ENCODE peak calls at places on chromosomes 13 and 19, in ten cellular contexts. T is choroid plexus epithelial cell, C is ovary, O is PC-3, V is AG04450, H is epithelial cell of proximal tubule, K is left ventricle myocardium inferior, M is cardiac fibroblast, Z is stomach, B is A549. L is an unnamed sample.

GRCh38 chr13:61777281-61777680 is 361.6 kb upstream of the PCDH20 start:
- DNase-seq in Z (no peak), B (no peak), T (peak; percentile 23), H (no peak), K (no peak), V (no peak), O (no peak), C (no peak), M (no peak), L (peak; percentile 70)

GRCh38 chr13:21749410-21749809 is 78.5 kb downstream of the FGF9 start:
- DNase-seq in K (no peak), Z (no peak), C (no peak), B (no peak), O (peak; percentile 7), H (peak; percentile 40), V (peak; percentile 71), T (peak; percentile 13), M (no peak), L (no peak)

GRCh38 chr13:106796280-106797047 is 228.5 kb upstream of the ARGLU1 start:
- DNase-seq in M (no peak), O (no peak), T (no peak), Z (no peak), K (no peak), C (no peak), B (no peak), H (no peak), V (no peak), L (no peak)

GRCh38 chr13:29905845-29906244 is 55.4 kb upstream of the UBL3 start:
- DNase-seq in C (no peak), T (peak; percentile 77), Z (peak; percentile 71), V (no peak), K (no peak), O (peak; percentile 81), M (peak; percentile 49), B (no peak), H (no peak), L (no peak)

GRCh38 chr13:72507394-72508199 is 219.8 kb downstream of the MZT1 start:
- DNase-seq in V (no peak), K (no peak), M (peak; percentile 9), B (no peak), Z (no peak), H (no peak), O (no peak), T (peak; percentile 41), C (no peak), L (no peak)

GRCh38 chr19:2888739-2889224 is 11.9 kb upstream of the ZNF57 start:
- DNase-seq in B (no peak), H (no peak), C (no peak), V (no peak), O (no peak), M (no peak), Z (no peak), K (no peak), T (no peak), L (no peak)

GRCh38 chr13:111940892-111941291 is 126.1 kb upstream of the SOX1 start:
- DNase-seq in T (no peak), Z (no peak), O (no peak), H (no peak), B (no peak), V (no peak), K (no peak), C (no peak), M (no peak), L (no peak)

GRCh38 chr13:42497798-42498197 is 76.2 kb upstream of the TNFSF11 start:
- DNase-seq in O (peak; percentile 81), H (peak; percentile 51), K (no peak), B (no peak), V (no peak), Z (no peak), M (peak; percentile 92), T (peak; percentile 91), C (no peak), L (peak; percentile 61)

GRCh38 chr13:83618966-83619365 is 263.3 kb downstream of the SLITRK1 start:
- DNase-seq in V (no peak), B (no peak), H (no peak), Z (no peak), K (no peak), C (no peak), O (peak; percentile 75), T (peak; percentile 75), M (peak; percentile 12), L (peak; percentile 55)

DNA sequence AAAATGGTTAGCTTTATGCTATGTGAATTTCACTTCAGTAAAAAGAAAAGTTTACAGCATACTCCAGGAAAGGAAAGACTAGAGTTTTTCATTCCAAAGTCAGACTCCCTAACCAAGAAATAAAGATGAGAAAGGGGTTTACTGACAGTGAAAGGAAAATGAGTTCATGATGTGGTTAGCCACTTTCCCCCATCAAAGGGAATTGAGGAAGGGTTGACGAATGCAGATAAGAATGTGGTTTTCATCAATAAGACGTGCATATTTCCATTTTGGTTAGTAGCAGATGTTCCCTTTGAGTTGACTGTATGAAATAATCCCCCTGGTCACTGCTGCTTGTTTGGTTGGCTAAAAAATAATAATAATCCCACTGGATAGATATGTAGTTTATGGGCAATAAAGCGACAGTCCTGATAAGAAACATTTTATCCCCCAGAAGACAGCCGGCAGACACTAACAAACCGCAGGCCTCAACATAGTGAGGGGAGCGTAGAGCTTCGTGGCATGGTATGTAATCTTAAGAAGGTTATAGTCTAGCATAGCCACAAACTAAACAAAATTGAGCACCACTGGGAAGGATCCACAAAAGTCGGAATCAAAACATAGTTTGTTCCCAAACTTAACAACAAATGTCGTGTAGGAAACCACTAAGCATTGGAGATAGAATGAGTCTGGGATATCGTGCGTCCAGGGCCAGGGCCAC is 114.8 kb downstream of the COL4A2 start:
- DNase-seq in T (peak; percentile 95), K (no peak), V (peak; percentile 53), Z (no peak), O (no peak), C (no peak), H (no peak), B (no peak), M (peak; percentile 76), L (peak; percentile 48)
- H3K4me3 ChIP-seq in T (no peak overlapping the region), K (no peak overlapping the region), V (no peak overlapping the region), Z (no peak overlapping the region), O (no peak overlapping the region), C (no peak overlapping the region), H (no peak overlapping the region), B (no peak overlapping the region), M (no peak overlapping the region), L (no peak overlapping the region)

DNA sequence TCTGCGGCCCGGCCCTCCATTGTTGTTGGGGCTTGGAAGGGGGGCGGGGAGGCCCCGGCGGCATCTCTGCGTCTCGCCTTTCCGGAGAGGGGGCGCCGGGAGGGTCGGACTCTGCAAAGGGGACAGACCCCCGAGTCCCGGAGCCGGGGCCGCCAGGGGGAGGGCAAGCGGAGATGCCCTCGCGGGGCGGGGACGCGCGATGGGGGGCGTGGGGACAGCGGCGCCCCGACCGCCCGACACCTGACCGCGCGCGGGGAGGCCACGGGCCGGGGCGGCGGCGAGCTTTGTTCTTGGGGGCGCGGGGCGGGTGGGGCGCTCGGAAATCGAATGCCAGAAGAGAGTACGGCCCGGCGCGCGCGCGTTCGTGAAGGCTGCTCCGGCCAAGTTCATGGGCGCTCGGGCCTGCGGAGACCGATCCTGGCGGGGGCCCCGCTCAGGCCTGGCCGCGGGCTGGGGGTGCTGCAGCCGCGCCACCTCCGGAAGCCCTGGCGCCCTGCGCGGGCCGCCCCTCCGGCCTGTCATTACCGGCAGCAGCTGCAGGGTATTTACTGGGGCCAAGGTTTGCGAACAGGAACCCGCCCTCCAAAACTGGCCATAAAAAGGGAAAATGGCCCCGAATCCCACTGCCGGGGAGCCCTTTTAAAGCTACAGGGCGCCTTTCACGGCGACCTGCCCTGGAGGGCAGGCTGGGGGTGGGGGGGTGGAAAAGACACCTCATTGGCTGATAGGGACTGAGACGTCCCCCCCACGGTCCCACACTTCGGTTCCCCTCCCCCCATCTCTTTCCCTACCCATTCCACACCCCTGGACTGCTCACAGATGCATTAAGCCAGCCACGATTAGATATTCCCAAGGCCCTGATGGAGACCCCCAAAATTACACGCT is 11.1 kb upstream of the NANOS3 start:
- DNase-seq in T (no peak), O (no peak), C (peak; percentile 52), V (no peak), Z (no peak), M (no peak), K (no peak), B (no peak), H (no peak), L (no peak)
- H3K4me3 ChIP-seq in T (peak overlapping the region; percentile 57), O (peak overlapping the region; percentile 89), C (peak overlapping the region; percentile 58), V (peak overlapping the region; percentile 57), Z (peak overlapping the region; percentile 75), M (peak overlapping the region; percentile 52), K (peak overlapping the region; percentile 85), B (peak overlapping the region; percentile 88), H (peak overlapping the region; percentile 60), L (peak overlapping the region; percentile 54)

GRCh38 chr19:58346961-58347929 is 6.0 kb downstream of the A1BG start:
- DNase-seq in V (no peak), H (no peak), Z (peak; percentile 54), O (no peak), T (peak; percentile 67), K (peak; percentile 60), M (peak; percentile 66), B (peak; percentile 65), C (peak; percentile 22), L (no peak)

GRCh38 chr19:58350871-58351557 is 2.3 kb downstream of the A1BG start:
- DNase-seq in B (no peak), O (no peak), K (no peak), M (no peak), T (no peak), C (no peak), H (no peak), Z (no peak), V (no peak), L (no peak)

GRCh38 chr19:58350001-58350801 is 3.1 kb downstream of the A1BG start:
- DNase-seq in H (no peak), O (no peak), T (peak; percentile 27), V (no peak), Z (no peak), C (peak; percentile 20), K (no peak), B (no peak), M (no peak), L (no peak)

GRCh38 chr19:58349590-58349989 is 3.7 kb downstream of the A1BG start:
- DNase-seq in V (no peak), B (no peak), Z (no peak), H (no peak), T (no peak), O (no peak), C (no peak), K (no peak), M (no peak), L (no peak)

DNA sequence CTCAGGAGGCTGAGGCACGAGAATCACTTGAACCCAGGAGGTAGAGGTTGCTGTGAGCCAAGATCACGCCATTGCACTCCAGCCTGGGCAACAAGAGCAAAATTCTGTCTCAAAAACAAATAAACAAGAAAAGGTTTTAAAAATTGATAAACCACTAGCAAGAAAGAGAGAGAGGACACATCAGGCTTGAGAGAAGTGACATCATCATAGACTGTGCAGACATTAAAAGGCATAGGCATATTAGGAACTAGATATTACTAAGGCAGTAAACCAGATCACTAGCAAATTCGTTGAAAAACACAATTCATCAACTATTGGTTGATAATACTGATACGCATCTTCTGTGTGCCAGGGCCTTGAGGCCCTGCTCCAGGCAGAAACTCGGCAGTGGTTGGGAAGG is 7.7 kb downstream of the A1BG start:
- DNase-seq in O (no peak), V (no peak), M (no peak), T (no peak), B (no peak), K (no peak), Z (no peak), C (no peak), H (no peak), L (no peak)
- H3K4me3 ChIP-seq in O (no peak overlapping the region), V (no peak overlapping the region), M (no peak overlapping the region), T (no peak overlapping the region), B (no peak overlapping the region), K (no peak overlapping the region), Z (no peak overlapping the region), C (no peak overlapping the region), H (no peak overlapping the region), L (no peak overlapping the region)

GRCh38 chr13:37069597-37070103 is 10.2 kb upstream of the SUPT20H start:
- DNase-seq in B (no peak), C (no peak), O (no peak), M (no peak), Z (no peak), K (no peak), T (no peak), H (no peak), V (no peak), L (no peak)
- H3K4me3 ChIP-seq in B (no peak overlapping the region), C (no peak overlapping the region), O (no peak overlapping the region), M (no peak overlapping the region), Z (no peak overlapping the region), K (no peak overlapping the region), T (no peak overlapping the region), H (no peak overlapping the region), V (no peak overlapping the region), L (no peak overlapping the region)